ENCODE peak calls at places on chromosomes 16 and 17, in four cellular contexts. G, P, K and F are unnamed samples.

GRCh38 chr16:19071811-19072777 is 4.7 kb downstream of the COQ7 start:
- DNase-seq in K (peak; percentile 58), P (peak; percentile 85), G (peak; percentile 75), F (peak; percentile 81)

GRCh38 chr17:17778308-17779014 is 58.3 kb downstream of the SREBF1 start:
- DNase-seq in G (no peak), P (no peak), K (peak; percentile 68), F (no peak)

GRCh38 chr17:8695916-8696415 is 48.7 kb downstream of the CCDC42 start:
- DNase-seq in K (no peak), P (no peak), G (no peak), F (no peak)

GRCh38 chr16:17138801-17139200 is 332.0 kb downstream of the XYLT1 start:
- DNase-seq in K (no peak), P (peak; percentile 67), G (peak; percentile 27), F (peak; percentile 54)

GRCh38 chr17:22202702-22203101 is 510.4 kb downstream of the KCNJ18 start:
- DNase-seq in K (no peak), P (no peak), G (no peak), F (no peak)

GRCh38 chr17:36197389-36197708 is 791 bp upstream of the CCL3L1 start:
- DNase-seq in P (peak; percentile 22), K (no peak), G (no peak), F (no peak)

GRCh38 chr17:67258836-67259468 is 14.0 kb upstream of the HELZ start:
- DNase-seq in G (no peak), P (no peak), K (no peak), F (no peak)

GRCh38 chr16:57357330-57358151 is 1.0 kb upstream of the CCL22 start:
- DNase-seq in K (no peak), G (no peak), P (no peak), F (no peak)

GRCh38 chr16:17348042-17348783 is 122.5 kb downstream of the XYLT1 start:
- DNase-seq in P (no peak), K (no peak), G (no peak), F (no peak)

GRCh38 chr16:3950343-3951193 is 70.1 kb upstream of the CREBBP start:
- DNase-seq in P (no peak), K (no peak), G (peak; percentile 32), F (no peak)

GRCh38 chr16:23597003-23597756 is 1.1 kb upstream of the NDUFAB1 start:
- DNase-seq in P (peak; percentile 47), G (peak; percentile 90), K (peak; percentile 42), F (peak; percentile 52)

GRCh38 chr17:77449908-77450741 is 309.4 kb downstream of the SEC14L1 start:
- DNase-seq in K (peak; percentile 91), P (peak; percentile 78), G (peak; percentile 87), F (peak; percentile 59)

GRCh38 chr17:33049781-33050414 is 58.3 kb downstream of the SPACA3 start:
- DNase-seq in G (peak; percentile 74), P (peak; percentile 81), K (peak; percentile 61), F (peak; percentile 72)

GRCh38 chr16:13866073-13866472 is 53.9 kb upstream of the ERCC4 start:
- DNase-seq in K (peak; percentile 32), G (peak; percentile 77), P (peak; percentile 82), F (peak; percentile 85)

GRCh38 chr17:58415371-58416055 is 1.8 kb downstream of the RNF43 start:
- DNase-seq in K (peak; percentile 11), G (no peak), P (no peak), F (no peak)

GRCh38 chr17:39281806-39282205 is 56.1 kb upstream of the STAC2 start:
- DNase-seq in K (no peak), P (no peak), G (peak; percentile 18), F (no peak)

GRCh38 chr16:77679901-77680300 is 42.4 kb upstream of the NUDT7 start:
- DNase-seq in P (no peak), G (peak; percentile 12), K (no peak), F (no peak)

GRCh38 chr16:53973021-53973420 is 269.1 kb downstream of the FTO start:
- DNase-seq in K (no peak), G (no peak), P (no peak), F (no peak)

GRCh38 chr16:24626251-24626650 is 86.9 kb downstream of the RBBP6 start:
- DNase-seq in K (no peak), P (no peak), G (no peak), F (no peak)

GRCh38 chr17:45851873-45852272 is 7.2 kb downstream of the SPPL2C start:
- DNase-seq in P (no peak), K (no peak), G (no peak), F (no peak)

GRCh38 chr16:55367796-55368195 is 43.8 kb downstream of the IRX6 start:
- DNase-seq in P (no peak), K (no peak), G (no peak), F (no peak)

GRCh38 chr17:33498069-33498468 is 205.0 kb upstream of the ASIC2 start:
- DNase-seq in G (no peak), K (no peak), P (no peak), F (no peak)

GRCh38 chr16:11619327-11619851 is 32.7 kb upstream of the LITAF start:
- DNase-seq in K (no peak), G (no peak), P (no peak), F (no peak)

GRCh38 chr16:30488764-30489595 is 16.4 kb downstream of the ITGAL start:
- DNase-seq in G (no peak), K (no peak), P (peak; percentile 54), F (peak; percentile 34)

GRCh38 chr17:68860941-68861340 is 94.3 kb downstream of the ABCA8 start:
- DNase-seq in G (no peak), P (no peak), K (no peak), F (no peak)

GRCh38 chr17:41965694-41966375 is 760 bp upstream of the CNP start:
- DNase-seq in P (peak; percentile 82), G (peak; percentile 87), K (peak; percentile 54), F (peak; percentile 84)

GRCh38 chr16:11750056-11750455 is 7.4 kb upstream of the TXNDC11 start:
- DNase-seq in K (no peak), G (no peak), P (no peak), F (no peak)

GRCh38 chr17:6163632-6164319 is 93.6 kb downstream of the WSCD1 start:
- DNase-seq in G (no peak), P (no peak), K (no peak), F (no peak)

GRCh38 chr16:88659160-88659559 is 3.7 kb downstream of the MVD start:
- DNase-seq in P (no peak), K (no peak), G (no peak), F (no peak)

GRCh38 chr17:62664336-62665120 is 37.1 kb downstream of the MRC2 start:
- DNase-seq in K (no peak), G (no peak), P (no peak), F (no peak)

GRCh38 chr17:35731239-35731931 is at the start of gene RASL10B:
- DNase-seq in K (peak; percentile 93), G (peak; percentile 56), P (peak; percentile 85), F (peak; percentile 80)

GRCh38 chr17:68346448-68346847 is 55.2 kb downstream of the ARSG start:
- DNase-seq in K (no peak), P (no peak), G (no peak), F (no peak)

GRCh38 chr16:77277571-77277970 is 78.4 kb downstream of the SYCE1L start:
- DNase-seq in G (no peak), P (no peak), K (no peak), F (no peak)

GRCh38 chr16:47018223-47018891 is 44.9 kb upstream of the DNAJA2 start:
- DNase-seq in P (no peak), G (peak; percentile 65), K (peak; percentile 76), F (peak; percentile 56)

GRCh38 chr17:43967251-43967875 is 13.6 kb upstream of the PYY start:
- DNase-seq in P (no peak), G (no peak), K (no peak), F (no peak)

GRCh38 chr17:43970366-43970765 is 16.6 kb upstream of the PYY start:
- DNase-seq in K (no peak), P (no peak), G (no peak), F (no peak)

GRCh38 chr17:43962479-43962878 is 8.7 kb upstream of the PYY start:
- DNase-seq in K (no peak), G (no peak), P (no peak), F (no peak)

GRCh38 chr17:43961954-43962353 is 8.2 kb upstream of the PYY start:
- DNase-seq in K (no peak), P (no peak), G (no peak), F (no peak)

DNA sequence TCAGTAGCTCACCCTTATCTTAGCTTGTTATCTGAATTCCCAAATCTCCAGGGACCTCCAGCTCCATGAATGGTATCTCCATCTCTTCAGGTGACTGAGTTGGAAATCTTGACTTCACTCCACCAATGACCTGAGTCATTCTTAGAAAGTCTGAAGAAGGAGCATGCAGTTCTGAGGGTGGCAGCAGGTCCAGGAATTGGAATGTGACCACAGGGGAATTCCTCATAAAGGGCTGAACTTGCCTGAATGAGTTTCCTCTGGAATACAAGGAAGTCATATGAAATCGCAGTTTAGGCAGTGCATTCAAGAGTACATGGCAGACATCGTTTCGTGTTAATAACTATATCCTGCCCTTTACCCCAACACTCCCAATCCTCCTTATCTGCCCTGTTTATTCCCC is 12.5 kb upstream of the PYY start:
- DNase-seq in G (no peak), P (no peak), K (no peak), F (no peak)
- TF ChIP-seq TEAD4 in G (no peak), P (no peak), K (no peak), F (no peak)

DNA sequence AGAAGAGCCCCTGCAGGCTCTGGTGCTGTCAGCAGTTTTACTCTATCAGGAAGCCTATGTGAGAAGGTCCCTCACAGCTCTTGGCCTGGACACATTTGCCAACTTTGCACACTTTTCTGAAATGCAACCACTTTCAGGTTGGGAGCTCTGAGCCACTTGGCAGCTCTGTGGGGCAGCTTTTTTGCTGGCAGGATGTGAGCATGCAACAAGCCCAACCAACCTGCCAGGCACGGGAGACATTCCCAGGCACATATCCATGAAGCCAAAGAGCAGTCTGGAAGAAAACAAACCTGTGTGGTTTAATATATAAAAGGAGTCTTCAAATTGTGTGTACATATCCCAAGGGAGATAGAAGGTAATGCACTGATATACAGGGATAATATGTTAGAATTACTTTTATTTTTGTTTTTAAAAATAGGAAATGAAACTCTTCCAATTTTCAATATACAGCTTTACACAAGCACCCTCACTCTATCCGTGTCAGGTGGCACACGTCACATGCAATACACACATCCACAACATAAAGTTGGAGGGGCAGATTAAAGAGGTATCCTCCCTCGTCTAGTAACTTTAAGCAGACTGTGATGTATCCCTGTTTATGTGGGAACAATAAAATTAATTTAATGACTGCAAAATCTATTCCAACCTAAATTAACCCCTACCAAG is 57.4 kb upstream of the COX10 start:
- DNase-seq in P (no peak), G (no peak), K (no peak), F (no peak)
- TF ChIP-seq TEAD4 in P (no peak), G (no peak), K (no peak), F (no peak)

GRCh38 chr17:74832421-74832820 is 27.3 kb downstream of the GRIN2C start:
- DNase-seq in K (no peak), P (no peak), G (no peak), F (no peak)
- TF ChIP-seq TEAD4 in K (no peak), P (no peak), G (no peak), F (no peak)

GRCh38 chr16:87498324-87499188 is 5.7 kb upstream of the ZCCHC14 start:
- DNase-seq in G (no peak), P (no peak), K (no peak), F (no peak)

GRCh38 chr16:87501117-87501516 is 8.3 kb upstream of the ZCCHC14 start:
- DNase-seq in P (no peak), G (no peak), K (no peak), F (no peak)

GRCh38 chr16:87499189-87499486 is 6.3 kb upstream of the ZCCHC14 start:
- DNase-seq in G (no peak), P (no peak), K (no peak), F (no peak)

GRCh38 chr16:87505834-87506233 is 13.0 kb upstream of the ZCCHC14 start:
- DNase-seq in G (no peak), K (no peak), P (no peak), F (no peak)

GRCh38 chr16:87502308-87502969 is 9.6 kb upstream of the ZCCHC14 start:
- DNase-seq in K (no peak), P (no peak), G (no peak), F (no peak)
- TF ChIP-seq TEAD4 in K (no peak), P (no peak), G (no peak), F (no peak)